ENCODE peak calls at places on chromosomes 6 and 20, in six cellular contexts. One of them, this sample, is unnamed.

GRCh38 chr6:84691978-84692623 is 72.3 kb downstream of the TBX18 start:
- DNase-seq in fibroblast of lung: no peak
- DNase-seq in CD4-positive, alpha-beta T cell: no peak
- DNase-seq in heart left ventricle: no peak
- DNase-seq in HL-60: no peak
- DNase-seq in substantia nigra: no peak
- DNase-seq in this sample: no peak

GRCh38 chr6:2695464-2696095 is 55.1 kb downstream of the MYLK4 start:
- DNase-seq in fibroblast of lung: peak
- DNase-seq in CD4-positive, alpha-beta T cell: no peak
- DNase-seq in heart left ventricle: no peak
- DNase-seq in HL-60: no peak
- DNase-seq in substantia nigra: no peak
- DNase-seq in this sample: no peak

GRCh38 chr6:113031591-113031990 is 684.5 kb downstream of the RFPL4B start:
- DNase-seq in fibroblast of lung: no peak
- DNase-seq in CD4-positive, alpha-beta T cell: no peak
- DNase-seq in heart left ventricle: no peak
- DNase-seq in HL-60: no peak
- DNase-seq in substantia nigra: no peak
- DNase-seq in this sample: no peak

GRCh38 chr6:56073761-56074160 is 173.6 kb downstream of the COL21A1 start:
- DNase-seq in fibroblast of lung: no peak
- DNase-seq in CD4-positive, alpha-beta T cell: no peak
- DNase-seq in heart left ventricle: no peak
- DNase-seq in HL-60: no peak
- DNase-seq in substantia nigra: no peak
- DNase-seq in this sample: no peak

GRCh38 chr6:30881987-30882763 is 2.1 kb upstream of the DDR1 start:
- DNase-seq in fibroblast of lung: peak
- DNase-seq in CD4-positive, alpha-beta T cell: no peak
- DNase-seq in heart left ventricle: no peak
- DNase-seq in HL-60: no peak
- DNase-seq in substantia nigra: no peak
- DNase-seq in this sample: no peak

GRCh38 chr20:63947638-63948456 is 8.4 kb downstream of the UCKL1 start:
- DNase-seq in fibroblast of lung: no peak
- DNase-seq in CD4-positive, alpha-beta T cell: peak
- DNase-seq in heart left ventricle: no peak
- DNase-seq in HL-60: no peak
- DNase-seq in substantia nigra: no peak
- DNase-seq in this sample: no peak

GRCh38 chr6:26305097-26305841 is 59.7 kb upstream of the BTN3A2 start:
- DNase-seq in fibroblast of lung: peak
- DNase-seq in CD4-positive, alpha-beta T cell: no peak
- DNase-seq in heart left ventricle: peak
- DNase-seq in HL-60: peak
- DNase-seq in substantia nigra: no peak
- DNase-seq in this sample: peak

GRCh38 chr6:162621246-162621645 is 106.3 kb downstream of the PRKN start:
- DNase-seq in fibroblast of lung: peak
- DNase-seq in CD4-positive, alpha-beta T cell: no peak
- DNase-seq in heart left ventricle: no peak
- DNase-seq in HL-60: peak
- DNase-seq in substantia nigra: no peak
- DNase-seq in this sample: no peak

GRCh38 chr6:162389353-162390085 is 338.0 kb downstream of the PRKN start:
- DNase-seq in fibroblast of lung: no peak
- DNase-seq in CD4-positive, alpha-beta T cell: no peak
- DNase-seq in heart left ventricle: no peak
- DNase-seq in HL-60: no peak
- DNase-seq in substantia nigra: no peak
- DNase-seq in this sample: no peak

GRCh38 chr6:84278311-84278710 is 50.9 kb upstream of the CEP162 start:
- DNase-seq in fibroblast of lung: peak
- DNase-seq in CD4-positive, alpha-beta T cell: no peak
- DNase-seq in heart left ventricle: no peak
- DNase-seq in HL-60: no peak
- DNase-seq in substantia nigra: no peak
- DNase-seq in this sample: no peak

GRCh38 chr6:148423601-148424270 is 81.1 kb downstream of the SASH1 start:
- DNase-seq in fibroblast of lung: peak
- DNase-seq in CD4-positive, alpha-beta T cell: no peak
- DNase-seq in heart left ventricle: no peak
- DNase-seq in HL-60: no peak
- DNase-seq in substantia nigra: no peak
- DNase-seq in this sample: no peak

GRCh38 chr20:33983371-33983770 is 10.3 kb upstream of the RALY start:
- DNase-seq in fibroblast of lung: no peak
- DNase-seq in CD4-positive, alpha-beta T cell: no peak
- DNase-seq in heart left ventricle: no peak
- DNase-seq in HL-60: no peak
- DNase-seq in substantia nigra: no peak
- DNase-seq in this sample: no peak

GRCh38 chr6:56863366-56863765 is 91.5 kb upstream of the BEND6 start:
- DNase-seq in fibroblast of lung: peak
- DNase-seq in CD4-positive, alpha-beta T cell: no peak
- DNase-seq in heart left ventricle: no peak
- DNase-seq in HL-60: no peak
- DNase-seq in substantia nigra: no peak
- DNase-seq in this sample: no peak

GRCh38 chr20:9660236-9660868 is 146.0 kb downstream of the LAMP5 start:
- DNase-seq in fibroblast of lung: peak
- DNase-seq in CD4-positive, alpha-beta T cell: no peak
- DNase-seq in heart left ventricle: no peak
- DNase-seq in HL-60: no peak
- DNase-seq in substantia nigra: no peak
- DNase-seq in this sample: no peak

GRCh38 chr6:85135376-85136094 is 314.3 kb upstream of the NT5E start:
- DNase-seq in fibroblast of lung: peak
- DNase-seq in CD4-positive, alpha-beta T cell: no peak
- DNase-seq in heart left ventricle: no peak
- DNase-seq in HL-60: no peak
- DNase-seq in substantia nigra: no peak
- DNase-seq in this sample: no peak

GRCh38 chr6:24882295-24882694 is 53.5 kb downstream of the RIPOR2 start:
- DNase-seq in fibroblast of lung: peak
- DNase-seq in CD4-positive, alpha-beta T cell: no peak
- DNase-seq in heart left ventricle: no peak
- DNase-seq in HL-60: no peak
- DNase-seq in substantia nigra: no peak
- DNase-seq in this sample: no peak

GRCh38 chr6:168060521-168060931 is 18.5 kb downstream of the FRMD1 start:
- DNase-seq in fibroblast of lung: peak
- DNase-seq in CD4-positive, alpha-beta T cell: no peak
- DNase-seq in heart left ventricle: peak
- DNase-seq in HL-60: no peak
- DNase-seq in substantia nigra: peak
- DNase-seq in this sample: peak

GRCh38 chr6:4675086-4675485 is 101.1 kb upstream of the CDYL start:
- DNase-seq in fibroblast of lung: no peak
- DNase-seq in CD4-positive, alpha-beta T cell: no peak
- DNase-seq in heart left ventricle: no peak
- DNase-seq in HL-60: no peak
- DNase-seq in substantia nigra: no peak
- DNase-seq in this sample: no peak

GRCh38 chr6:44332585-44332984 is 9.9 kb upstream of the SPATS1 start:
- DNase-seq in fibroblast of lung: no peak
- DNase-seq in CD4-positive, alpha-beta T cell: no peak
- DNase-seq in heart left ventricle: no peak
- DNase-seq in HL-60: no peak
- DNase-seq in substantia nigra: no peak
- DNase-seq in this sample: no peak

GRCh38 chr6:7426447-7427169 is 37.0 kb downstream of the RIOK1 start:
- DNase-seq in fibroblast of lung: no peak
- DNase-seq in CD4-positive, alpha-beta T cell: no peak
- DNase-seq in heart left ventricle: no peak
- DNase-seq in HL-60: no peak
- DNase-seq in substantia nigra: no peak
- DNase-seq in this sample: no peak

GRCh38 chr20:62642666-62643520 is 590 bp downstream of the SLCO4A1 start:
- DNase-seq in fibroblast of lung: peak
- DNase-seq in CD4-positive, alpha-beta T cell: peak
- DNase-seq in heart left ventricle: no peak
- DNase-seq in HL-60: peak
- DNase-seq in substantia nigra: no peak
- DNase-seq in this sample: no peak

GRCh38 chr6:39980839-39981580 is 46.7 kb upstream of the MOCS1 start:
- DNase-seq in fibroblast of lung: peak
- DNase-seq in CD4-positive, alpha-beta T cell: no peak
- DNase-seq in heart left ventricle: peak
- DNase-seq in HL-60: peak
- DNase-seq in substantia nigra: no peak
- DNase-seq in this sample: no peak

GRCh38 chr20:45782890-45783289 is 8.8 kb downstream of the WFDC3 start:
- DNase-seq in fibroblast of lung: no peak
- DNase-seq in CD4-positive, alpha-beta T cell: no peak
- DNase-seq in heart left ventricle: no peak
- DNase-seq in HL-60: no peak
- DNase-seq in substantia nigra: no peak
- DNase-seq in this sample: no peak

GRCh38 chr20:6765469-6766058 is 1.9 kb upstream of the BMP2 start:
- DNase-seq in fibroblast of lung: peak
- DNase-seq in CD4-positive, alpha-beta T cell: no peak
- DNase-seq in heart left ventricle: no peak
- DNase-seq in HL-60: no peak
- DNase-seq in substantia nigra: no peak
- DNase-seq in this sample: no peak

GRCh38 chr20:6764619-6765018 is 2.9 kb upstream of the BMP2 start:
- DNase-seq in fibroblast of lung: no peak
- DNase-seq in CD4-positive, alpha-beta T cell: no peak
- DNase-seq in heart left ventricle: no peak
- DNase-seq in HL-60: no peak
- DNase-seq in substantia nigra: no peak
- DNase-seq in this sample: no peak

GRCh38 chr20:6767536-6768227 is at the start of gene BMP2:
- DNase-seq in fibroblast of lung: peak
- DNase-seq in CD4-positive, alpha-beta T cell: no peak
- DNase-seq in heart left ventricle: peak
- DNase-seq in HL-60: peak
- DNase-seq in substantia nigra: no peak
- DNase-seq in this sample: no peak

GRCh38 chr20:6767166-6767535 is 335 bp upstream of the BMP2 start:
- DNase-seq in fibroblast of lung: no peak
- DNase-seq in CD4-positive, alpha-beta T cell: no peak
- DNase-seq in heart left ventricle: no peak
- DNase-seq in HL-60: no peak
- DNase-seq in substantia nigra: no peak
- DNase-seq in this sample: no peak

DNA sequence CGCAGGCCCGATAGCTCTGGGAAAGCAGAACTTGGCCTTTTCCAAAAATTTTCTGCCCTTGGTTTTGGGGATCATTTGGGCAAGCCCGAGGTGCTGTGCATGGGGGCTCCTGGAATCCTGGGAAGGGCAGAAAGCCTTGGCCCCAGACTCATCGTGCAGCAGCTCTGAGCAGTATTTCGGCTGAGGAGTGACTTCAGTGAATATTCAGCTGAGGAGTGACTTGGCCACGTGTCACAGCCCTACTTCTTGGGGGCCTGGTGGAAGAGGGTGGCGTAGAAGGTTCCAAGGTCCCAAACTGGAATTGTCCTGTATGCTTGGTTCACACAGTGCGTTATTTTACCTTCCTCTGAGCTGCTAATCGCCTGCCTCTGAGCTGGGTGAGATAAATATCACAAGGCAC is 1.1 kb upstream of the BMP2 start:
- DNase-seq in fibroblast of lung: no peak
- DNase-seq in CD4-positive, alpha-beta T cell: no peak
- DNase-seq in heart left ventricle: no peak
- DNase-seq in HL-60: no peak
- DNase-seq in substantia nigra: no peak
- DNase-seq in this sample: no peak
- H3K27ac ChIP-seq in fibroblast of lung: no peak
- H3K27ac ChIP-seq in CD4-positive, alpha-beta T cell: no peak
- H3K27ac ChIP-seq in heart left ventricle: no peak
- H3K27ac ChIP-seq in HL-60: no peak
- H3K27ac ChIP-seq in substantia nigra: peak
- H3K27ac ChIP-seq in this sample: no peak

GRCh38 chr6:170226647-170227046 is 64.2 kb downstream of the DLL1 start:
- DNase-seq in fibroblast of lung: no peak
- DNase-seq in CD4-positive, alpha-beta T cell: no peak
- DNase-seq in heart left ventricle: no peak
- DNase-seq in HL-60: no peak
- DNase-seq in substantia nigra: no peak
- DNase-seq in this sample: no peak
- H3K27ac ChIP-seq in fibroblast of lung: no peak
- H3K27ac ChIP-seq in CD4-positive, alpha-beta T cell: no peak
- H3K27ac ChIP-seq in heart left ventricle: no peak
- H3K27ac ChIP-seq in HL-60: no peak
- H3K27ac ChIP-seq in substantia nigra: no peak
- H3K27ac ChIP-seq in this sample: no peak

GRCh38 chr6:1580109-1580508 is 29.6 kb upstream of the FOXC1 start:
- DNase-seq in fibroblast of lung: peak
- DNase-seq in CD4-positive, alpha-beta T cell: no peak
- DNase-seq in heart left ventricle: no peak
- DNase-seq in HL-60: no peak
- DNase-seq in substantia nigra: no peak
- DNase-seq in this sample: no peak
- H3K27ac ChIP-seq in fibroblast of lung: no peak
- H3K27ac ChIP-seq in CD4-positive, alpha-beta T cell: no peak
- H3K27ac ChIP-seq in heart left ventricle: no peak
- H3K27ac ChIP-seq in HL-60: no peak
- H3K27ac ChIP-seq in substantia nigra: no peak
- H3K27ac ChIP-seq in this sample: no peak

GRCh38 chr6:678515-678914 is 14.4 kb downstream of the EXOC2 start:
- DNase-seq in fibroblast of lung: no peak
- DNase-seq in CD4-positive, alpha-beta T cell: no peak
- DNase-seq in heart left ventricle: no peak
- DNase-seq in HL-60: no peak
- DNase-seq in substantia nigra: no peak
- DNase-seq in this sample: no peak

GRCh38 chr6:679282-679681 is 13.7 kb downstream of the EXOC2 start:
- DNase-seq in fibroblast of lung: peak
- DNase-seq in CD4-positive, alpha-beta T cell: no peak
- DNase-seq in heart left ventricle: no peak
- DNase-seq in HL-60: no peak
- DNase-seq in substantia nigra: no peak
- DNase-seq in this sample: no peak

GRCh38 chr6:674956-675355 is 18.0 kb downstream of the EXOC2 start:
- DNase-seq in fibroblast of lung: no peak
- DNase-seq in CD4-positive, alpha-beta T cell: no peak
- DNase-seq in heart left ventricle: no peak
- DNase-seq in HL-60: no peak
- DNase-seq in substantia nigra: no peak
- DNase-seq in this sample: no peak

GRCh38 chr6:677919-678318 is 15.0 kb downstream of the EXOC2 start:
- DNase-seq in fibroblast of lung: no peak
- DNase-seq in CD4-positive, alpha-beta T cell: no peak
- DNase-seq in heart left ventricle: no peak
- DNase-seq in HL-60: no peak
- DNase-seq in substantia nigra: no peak
- DNase-seq in this sample: no peak

DNA sequence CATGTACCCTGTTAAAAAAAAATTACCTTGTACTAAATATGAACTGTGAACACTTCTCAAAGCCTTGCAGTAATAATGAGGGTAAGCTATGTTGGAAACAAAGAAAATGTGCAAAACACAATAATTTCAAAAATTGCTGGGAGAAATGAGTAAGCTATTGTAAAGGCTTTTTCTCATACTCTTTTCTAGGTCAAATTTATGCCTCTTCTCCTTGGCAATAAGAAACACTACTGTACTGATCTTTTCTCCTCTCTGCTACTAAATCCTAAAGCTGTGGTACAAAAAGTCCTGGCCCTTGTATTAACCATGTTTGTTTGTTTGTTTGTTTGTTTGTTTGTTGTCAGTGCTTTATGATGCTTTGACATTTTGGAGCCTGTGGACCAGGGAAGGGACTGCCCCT is 17.5 kb upstream of the HUS1B start:
- DNase-seq in fibroblast of lung: no peak
- DNase-seq in CD4-positive, alpha-beta T cell: no peak
- DNase-seq in heart left ventricle: no peak
- DNase-seq in HL-60: no peak
- DNase-seq in substantia nigra: no peak
- DNase-seq in this sample: no peak
- H3K27ac ChIP-seq in fibroblast of lung: no peak
- H3K27ac ChIP-seq in CD4-positive, alpha-beta T cell: no peak
- H3K27ac ChIP-seq in heart left ventricle: no peak
- H3K27ac ChIP-seq in HL-60: no peak
- H3K27ac ChIP-seq in substantia nigra: no peak
- H3K27ac ChIP-seq in this sample: no peak